ENCODE peak calls at places on chromosomes 1 and 21, in six cellular contexts. S is KBM-7, O is iPS-NIHi11, T is fibroblast of the conjunctiva, Y is neural crest cell, Z is GM13976. J is an unnamed sample.

GRCh38 chr1:235168375-235168774 is 7.3 kb upstream of the RBM34 start:
- DNase-seq in Z (no peak), Y (no peak), T (no peak), S (no peak), O (no peak), J (no peak)

GRCh38 chr1:63847308-63847910 is 73.6 kb downstream of the ROR1 start:
- DNase-seq in Y (no peak), Z (no peak), S (no peak), O (no peak), T (no peak), J (no peak)

GRCh38 chr1:35619237-35620121 is 21.8 kb downstream of the PSMB2 start:
- DNase-seq in Y (no peak), S (no peak), T (no peak), O (no peak), Z (no peak), J (no peak)

GRCh38 chr1:203172184-203173115 is 3.2 kb downstream of the MYBPH start:
- DNase-seq in Y (peak), O (peak), T (peak), Z (peak), S (peak), J (peak)

GRCh38 chr1:207058878-207059867 is 6.1 kb downstream of the PFKFB2 start:
- DNase-seq in Y (no peak), O (peak), Z (no peak), T (no peak), S (no peak), J (no peak)

GRCh38 chr1:177905686-177906085 is 64.2 kb downstream of the SEC16B start:
- DNase-seq in T (no peak), S (no peak), O (no peak), Z (no peak), Y (no peak), J (no peak)

GRCh38 chr21:31509108-31510017 is 150.1 kb upstream of the SOD1 start:
- DNase-seq in Z (peak), T (no peak), O (peak), Y (peak), S (peak), J (peak)

GRCh38 chr1:14897080-14897449 is 256.5 kb upstream of the TMEM51 start:
- DNase-seq in Z (no peak), O (peak), Y (no peak), S (peak), T (peak), J (no peak)

GRCh38 chr1:54806931-54807611 is 5.9 kb upstream of the TTC22 start:
- DNase-seq in Z (no peak), Y (no peak), T (no peak), O (no peak), S (no peak), J (peak)

J was measured in ELR.